ENCODE peak calls at places on chromosomes 3 and 15, in nine cellular contexts. One of them, this sample, is unnamed.
A peak's percentile ranks its signal among the peaks of the same experiment; 100 is the strongest.

GRCh38 chr3:42504334-42505202 is 2.1 kb downstream of the VIPR1 start:
- DNase-seq in psoas muscle: no peak
- DNase-seq in HCT116: no peak
- DNase-seq in fibroblast of pulmonary artery: no peak
- DNase-seq in colonic mucosa: peak; percentile 75
- DNase-seq in heart left ventricle: no peak
- DNase-seq in pancreas: no peak
- DNase-seq in brain microvascular endothelial cell: no peak
- DNase-seq in GM06990: no peak
- DNase-seq in this sample: no peak

GRCh38 chr3:58205981-58206380 is 4.8 kb downstream of the DNASE1L3 start:
- DNase-seq in brain microvascular endothelial cell: no peak
- DNase-seq in colonic mucosa: no peak
- DNase-seq in HCT116: no peak
- DNase-seq in heart left ventricle: no peak
- DNase-seq in pancreas: no peak
- DNase-seq in GM06990: no peak
- DNase-seq in psoas muscle: no peak
- DNase-seq in fibroblast of pulmonary artery: no peak
- DNase-seq in this sample: no peak

GRCh38 chr3:95775486-95776094 is 1038.8 kb upstream of the EPHA6 start:
- DNase-seq in psoas muscle: no peak
- DNase-seq in fibroblast of pulmonary artery: no peak
- DNase-seq in brain microvascular endothelial cell: no peak
- DNase-seq in pancreas: no peak
- DNase-seq in GM06990: no peak
- DNase-seq in heart left ventricle: no peak
- DNase-seq in HCT116: no peak
- DNase-seq in colonic mucosa: no peak
- DNase-seq in this sample: no peak

GRCh38 chr3:122513386-122514122 is 1.2 kb downstream of the KPNA1 start:
- DNase-seq in heart left ventricle: no peak
- DNase-seq in pancreas: no peak
- DNase-seq in fibroblast of pulmonary artery: peak; percentile 7
- DNase-seq in psoas muscle: no peak
- DNase-seq in colonic mucosa: no peak
- DNase-seq in GM06990: no peak
- DNase-seq in HCT116: no peak
- DNase-seq in brain microvascular endothelial cell: no peak
- DNase-seq in this sample: no peak

GRCh38 chr3:46065294-46065705 is 38.0 kb upstream of the XCR1 start:
- DNase-seq in heart left ventricle: no peak
- DNase-seq in GM06990: peak; percentile 50
- DNase-seq in pancreas: peak; percentile 10
- DNase-seq in colonic mucosa: peak; percentile 51
- DNase-seq in psoas muscle: peak; percentile 35
- DNase-seq in HCT116: peak; percentile 33
- DNase-seq in fibroblast of pulmonary artery: no peak
- DNase-seq in brain microvascular endothelial cell: no peak
- DNase-seq in this sample: peak; percentile 28

GRCh38 chr15:58425185-58425584 is 6.6 kb upstream of the LIPC start:
- DNase-seq in HCT116: no peak
- DNase-seq in GM06990: no peak
- DNase-seq in brain microvascular endothelial cell: no peak
- DNase-seq in fibroblast of pulmonary artery: no peak
- DNase-seq in colonic mucosa: no peak
- DNase-seq in heart left ventricle: no peak
- DNase-seq in pancreas: no peak
- DNase-seq in psoas muscle: no peak
- DNase-seq in this sample: no peak

GRCh38 chr3:150783334-150783733 is 20.4 kb upstream of the SIAH2 start:
- DNase-seq in HCT116: no peak
- DNase-seq in heart left ventricle: no peak
- DNase-seq in brain microvascular endothelial cell: no peak
- DNase-seq in fibroblast of pulmonary artery: peak; percentile 41
- DNase-seq in pancreas: no peak
- DNase-seq in colonic mucosa: no peak
- DNase-seq in psoas muscle: no peak
- DNase-seq in GM06990: no peak
- DNase-seq in this sample: peak; percentile 44

GRCh38 chr3:114418724-114419543 is 125.1 kb downstream of the TIGIT start:
- DNase-seq in colonic mucosa: no peak
- DNase-seq in brain microvascular endothelial cell: peak; percentile 43
- DNase-seq in fibroblast of pulmonary artery: peak; percentile 95
- DNase-seq in heart left ventricle: no peak
- DNase-seq in GM06990: peak; percentile 31
- DNase-seq in pancreas: no peak
- DNase-seq in psoas muscle: no peak
- DNase-seq in HCT116: peak; percentile 57
- DNase-seq in this sample: peak; percentile 96

GRCh38 chr3:179244874-179245273 is 6.0 kb downstream of the KCNMB3 start:
- DNase-seq in colonic mucosa: no peak
- DNase-seq in pancreas: no peak
- DNase-seq in brain microvascular endothelial cell: no peak
- DNase-seq in psoas muscle: no peak
- DNase-seq in heart left ventricle: no peak
- DNase-seq in HCT116: no peak
- DNase-seq in fibroblast of pulmonary artery: no peak
- DNase-seq in GM06990: no peak
- DNase-seq in this sample: no peak

GRCh38 chr15:39140060-39140604 is 440.7 kb upstream of the THBS1 start:
- DNase-seq in psoas muscle: no peak
- DNase-seq in HCT116: no peak
- DNase-seq in fibroblast of pulmonary artery: peak; percentile 96
- DNase-seq in pancreas: no peak
- DNase-seq in brain microvascular endothelial cell: peak; percentile 92
- DNase-seq in colonic mucosa: no peak
- DNase-seq in heart left ventricle: no peak
- DNase-seq in GM06990: no peak
- DNase-seq in this sample: peak; percentile 94

GRCh38 chr3:11146771-11147363 is 7.4 kb upstream of the HRH1 start:
- DNase-seq in heart left ventricle: no peak
- DNase-seq in pancreas: no peak
- DNase-seq in colonic mucosa: no peak
- DNase-seq in fibroblast of pulmonary artery: no peak
- DNase-seq in brain microvascular endothelial cell: no peak
- DNase-seq in psoas muscle: no peak
- DNase-seq in HCT116: no peak
- DNase-seq in GM06990: no peak
- DNase-seq in this sample: no peak
- TF ChIP-seq CTCF in heart left ventricle: no peak
- TF ChIP-seq CTCF in pancreas: no peak
- TF ChIP-seq CTCF in colonic mucosa: no peak
- TF ChIP-seq CTCF in fibroblast of pulmonary artery: no peak
- TF ChIP-seq CTCF in brain microvascular endothelial cell: no peak
- TF ChIP-seq CTCF in psoas muscle: no peak
- TF ChIP-seq CTCF in HCT116: no peak
- TF ChIP-seq CTCF in GM06990: no peak
- TF ChIP-seq CTCF in this sample: no peak

DNA sequence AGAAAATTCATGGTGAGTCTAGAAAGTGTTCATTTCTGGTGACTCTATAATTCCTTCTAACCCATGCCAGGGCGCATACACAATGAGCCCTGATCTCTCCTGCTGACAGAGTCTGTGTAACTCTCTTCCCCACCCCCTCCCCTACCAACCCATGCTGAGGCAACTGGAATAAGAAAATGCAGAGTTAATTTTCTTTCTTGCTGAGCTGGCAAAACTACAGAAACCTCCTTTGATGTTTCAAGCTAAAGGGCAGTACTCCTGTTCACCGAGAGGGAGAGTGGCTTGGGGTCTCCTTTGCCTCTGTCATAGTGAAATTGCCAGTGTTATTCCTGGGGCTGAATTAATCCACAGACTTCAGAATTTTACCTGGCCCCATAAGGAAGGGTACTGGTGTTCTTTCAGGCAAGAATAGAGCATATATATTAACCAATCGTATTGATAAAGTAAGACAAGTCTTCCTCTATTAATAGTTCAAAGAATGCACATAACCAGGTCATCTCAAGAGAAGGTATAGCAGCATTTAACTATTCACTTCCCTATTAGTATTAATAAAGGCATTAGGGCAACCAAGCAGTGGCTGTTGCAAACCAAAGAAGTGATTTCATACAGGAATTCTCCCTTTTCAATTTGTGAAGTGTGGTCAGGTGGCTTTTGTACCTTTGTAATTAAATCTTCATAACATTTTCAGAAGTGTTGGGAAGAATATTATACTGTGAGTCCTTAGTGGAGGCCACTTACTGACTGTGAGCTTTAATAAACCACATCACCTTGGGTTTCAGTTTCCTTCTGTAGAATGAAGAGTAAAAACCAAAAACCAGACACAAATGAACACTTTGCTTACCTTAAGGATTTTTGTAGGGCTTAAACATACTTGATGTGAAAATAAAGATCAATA is 4.1 kb downstream of the GAP43 start:
- DNase-seq in pancreas: no peak
- DNase-seq in HCT116: no peak
- DNase-seq in heart left ventricle: no peak
- DNase-seq in fibroblast of pulmonary artery: no peak
- DNase-seq in GM06990: peak; percentile 44
- DNase-seq in psoas muscle: no peak
- DNase-seq in brain microvascular endothelial cell: no peak
- DNase-seq in colonic mucosa: no peak
- DNase-seq in this sample: no peak
- H3K4me3 ChIP-seq in pancreas: no peak overlapping the region
- H3K4me3 ChIP-seq in HCT116: no peak overlapping the region
- H3K4me3 ChIP-seq in heart left ventricle: no peak overlapping the region
- H3K4me3 ChIP-seq in fibroblast of pulmonary artery: no peak overlapping the region
- H3K4me3 ChIP-seq in GM06990: no peak overlapping the region
- H3K4me3 ChIP-seq in psoas muscle: no peak overlapping the region
- H3K4me3 ChIP-seq in brain microvascular endothelial cell: no peak overlapping the region
- H3K4me3 ChIP-seq in colonic mucosa: no peak overlapping the region
- H3K4me3 ChIP-seq in this sample: no peak overlapping the region

GRCh38 chr3:139252719-139253118 is 91.1 kb upstream of the MRPS22 start:
- DNase-seq in pancreas: no peak
- DNase-seq in colonic mucosa: no peak
- DNase-seq in GM06990: no peak
- DNase-seq in psoas muscle: no peak
- DNase-seq in fibroblast of pulmonary artery: no peak
- DNase-seq in HCT116: no peak
- DNase-seq in brain microvascular endothelial cell: no peak
- DNase-seq in heart left ventricle: no peak
- DNase-seq in this sample: no peak

GRCh38 chr3:139248593-139249255 is 95.1 kb upstream of the MRPS22 start:
- DNase-seq in HCT116: no peak
- DNase-seq in pancreas: no peak
- DNase-seq in brain microvascular endothelial cell: no peak
- DNase-seq in colonic mucosa: no peak
- DNase-seq in heart left ventricle: no peak
- DNase-seq in GM06990: no peak
- DNase-seq in psoas muscle: no peak
- DNase-seq in fibroblast of pulmonary artery: no peak
- DNase-seq in this sample: no peak

GRCh38 chr3:139251529-139251928 is 92.3 kb upstream of the MRPS22 start:
- DNase-seq in colonic mucosa: no peak
- DNase-seq in psoas muscle: no peak
- DNase-seq in HCT116: no peak
- DNase-seq in heart left ventricle: no peak
- DNase-seq in brain microvascular endothelial cell: no peak
- DNase-seq in GM06990: no peak
- DNase-seq in fibroblast of pulmonary artery: peak; percentile 56
- DNase-seq in pancreas: no peak
- DNase-seq in this sample: peak; percentile 38
- TF ChIP-seq CTCF in colonic mucosa: no peak
- TF ChIP-seq CTCF in psoas muscle: no peak
- TF ChIP-seq CTCF in HCT116: no peak
- TF ChIP-seq CTCF in heart left ventricle: no peak
- TF ChIP-seq CTCF in brain microvascular endothelial cell: no peak
- TF ChIP-seq CTCF in GM06990: no peak
- TF ChIP-seq CTCF in fibroblast of pulmonary artery: no peak
- TF ChIP-seq CTCF in pancreas: no peak
- TF ChIP-seq CTCF in this sample: no peak

GRCh38 chr15:35191783-35192182 is 106.7 kb upstream of the NANOGP8 start:
- DNase-seq in colonic mucosa: no peak
- DNase-seq in brain microvascular endothelial cell: no peak
- DNase-seq in heart left ventricle: no peak
- DNase-seq in GM06990: no peak
- DNase-seq in psoas muscle: no peak
- DNase-seq in fibroblast of pulmonary artery: no peak
- DNase-seq in pancreas: no peak
- DNase-seq in HCT116: no peak
- DNase-seq in this sample: no peak

GRCh38 chr15:35182841-35183479 is 97.9 kb upstream of the NANOGP8 start:
- DNase-seq in brain microvascular endothelial cell: no peak
- DNase-seq in psoas muscle: no peak
- DNase-seq in HCT116: no peak
- DNase-seq in pancreas: no peak
- DNase-seq in heart left ventricle: no peak
- DNase-seq in GM06990: peak; percentile 9
- DNase-seq in fibroblast of pulmonary artery: no peak
- DNase-seq in colonic mucosa: no peak
- DNase-seq in this sample: no peak

GRCh38 chr15:35181538-35181937 is 96.4 kb upstream of the NANOGP8 start:
- DNase-seq in fibroblast of pulmonary artery: peak; percentile 60
- DNase-seq in GM06990: no peak
- DNase-seq in psoas muscle: no peak
- DNase-seq in heart left ventricle: no peak
- DNase-seq in pancreas: no peak
- DNase-seq in HCT116: peak; percentile 3
- DNase-seq in brain microvascular endothelial cell: no peak
- DNase-seq in colonic mucosa: no peak
- DNase-seq in this sample: peak; percentile 76

GRCh38 chr15:35184646-35185045 is 99.6 kb upstream of the NANOGP8 start:
- DNase-seq in GM06990: no peak
- DNase-seq in psoas muscle: no peak
- DNase-seq in pancreas: no peak
- DNase-seq in colonic mucosa: no peak
- DNase-seq in HCT116: no peak
- DNase-seq in heart left ventricle: no peak
- DNase-seq in brain microvascular endothelial cell: no peak
- DNase-seq in fibroblast of pulmonary artery: no peak
- DNase-seq in this sample: no peak

GRCh38 chr15:35186346-35186745 is 101.3 kb upstream of the NANOGP8 start:
- DNase-seq in colonic mucosa: no peak
- DNase-seq in psoas muscle: no peak
- DNase-seq in pancreas: no peak
- DNase-seq in brain microvascular endothelial cell: no peak
- DNase-seq in heart left ventricle: no peak
- DNase-seq in HCT116: no peak
- DNase-seq in GM06990: no peak
- DNase-seq in fibroblast of pulmonary artery: no peak
- DNase-seq in this sample: no peak
- H3K4me3 ChIP-seq in colonic mucosa: no peak overlapping the region
- H3K4me3 ChIP-seq in psoas muscle: no peak overlapping the region
- H3K4me3 ChIP-seq in pancreas: no peak overlapping the region
- H3K4me3 ChIP-seq in brain microvascular endothelial cell: no peak overlapping the region
- H3K4me3 ChIP-seq in heart left ventricle: no peak overlapping the region
- H3K4me3 ChIP-seq in HCT116: no peak overlapping the region
- H3K4me3 ChIP-seq in GM06990: no peak overlapping the region
- H3K4me3 ChIP-seq in fibroblast of pulmonary artery: no peak overlapping the region
- H3K4me3 ChIP-seq in this sample: no peak overlapping the region

This sample was measured in cardiac fibroblast.